ENCODE peak calls at places on chromosomes 12 and 14, in five cellular contexts. One of them, this sample, is unnamed.

GRCh38 chr14:77076118-77076631 is 21.9 kb upstream of the CIPC start:
- DNase-seq in GM23248: no peak
- DNase-seq in colonic mucosa: no peak
- DNase-seq in endothelial cell of umbilical vein: peak; percentile 89
- DNase-seq in fibroblast of mammary gland: peak; percentile 75
- DNase-seq in this sample: no peak

GRCh38 chr12:82449179-82449578 is 90.8 kb downstream of the METTL25 start:
- DNase-seq in GM23248: peak; percentile 28
- DNase-seq in endothelial cell of umbilical vein: peak; percentile 44
- DNase-seq in colonic mucosa: no peak
- DNase-seq in fibroblast of mammary gland: peak; percentile 21
- DNase-seq in this sample: no peak

GRCh38 chr14:24692382-24693352 is 58.7 kb upstream of the GZMB start:
- DNase-seq in colonic mucosa: no peak
- DNase-seq in GM23248: no peak
- DNase-seq in endothelial cell of umbilical vein: no peak
- DNase-seq in fibroblast of mammary gland: no peak
- DNase-seq in this sample: peak; percentile 22

GRCh38 chr12:92955997-92956663 is 27.0 kb upstream of the EEA1 start:
- DNase-seq in endothelial cell of umbilical vein: peak; percentile 80
- DNase-seq in colonic mucosa: no peak
- DNase-seq in GM23248: peak; percentile 82
- DNase-seq in fibroblast of mammary gland: peak; percentile 92
- DNase-seq in this sample: no peak

GRCh38 chr12:10362325-10362724 is 27.5 kb downstream of the KLRK1 start:
- DNase-seq in fibroblast of mammary gland: no peak
- DNase-seq in endothelial cell of umbilical vein: no peak
- DNase-seq in colonic mucosa: no peak
- DNase-seq in GM23248: no peak
- DNase-seq in this sample: no peak

GRCh38 chr14:89767861-89768268 is 186.7 kb downstream of the EFCAB11 start:
- DNase-seq in GM23248: peak; percentile 76
- DNase-seq in fibroblast of mammary gland: peak; percentile 70
- DNase-seq in endothelial cell of umbilical vein: peak; percentile 44
- DNase-seq in colonic mucosa: peak; percentile 48
- DNase-seq in this sample: peak; percentile 29

GRCh38 chr12:82673698-82674097 is 13.0 kb upstream of the TMTC2 start:
- DNase-seq in endothelial cell of umbilical vein: no peak
- DNase-seq in GM23248: no peak
- DNase-seq in colonic mucosa: no peak
- DNase-seq in fibroblast of mammary gland: no peak
- DNase-seq in this sample: no peak

GRCh38 chr12:105995986-105996385 is 142.8 kb downstream of the NUAK1 start:
- DNase-seq in fibroblast of mammary gland: no peak
- DNase-seq in colonic mucosa: no peak
- DNase-seq in GM23248: peak; percentile 9
- DNase-seq in endothelial cell of umbilical vein: no peak
- DNase-seq in this sample: no peak

GRCh38 chr12:30582943-30583342 is 112.7 kb downstream of the IPO8 start:
- DNase-seq in fibroblast of mammary gland: no peak
- DNase-seq in colonic mucosa: no peak
- DNase-seq in endothelial cell of umbilical vein: no peak
- DNase-seq in GM23248: peak; percentile 11
- DNase-seq in this sample: no peak

GRCh38 chr12:115030017-115030416 is 346.0 kb upstream of the TBX3 start:
- DNase-seq in endothelial cell of umbilical vein: no peak
- DNase-seq in GM23248: no peak
- DNase-seq in colonic mucosa: no peak
- DNase-seq in fibroblast of mammary gland: no peak
- DNase-seq in this sample: no peak

GRCh38 chr14:105974902-105975301 is 448.5 kb downstream of the TMEM121 start:
- DNase-seq in colonic mucosa: no peak
- DNase-seq in endothelial cell of umbilical vein: no peak
- DNase-seq in GM23248: no peak
- DNase-seq in fibroblast of mammary gland: no peak
- DNase-seq in this sample: peak; percentile 46

GRCh38 chr12:50425859-50426258 is 25.2 kb downstream of the LARP4 start:
- DNase-seq in colonic mucosa: no peak
- DNase-seq in GM23248: no peak
- DNase-seq in fibroblast of mammary gland: no peak
- DNase-seq in endothelial cell of umbilical vein: no peak
- DNase-seq in this sample: no peak

GRCh38 chr14:100076133-100076532 is 10.9 kb downstream of the EVL start:
- DNase-seq in colonic mucosa: no peak
- DNase-seq in fibroblast of mammary gland: peak; percentile 57
- DNase-seq in GM23248: peak; percentile 51
- DNase-seq in endothelial cell of umbilical vein: no peak
- DNase-seq in this sample: no peak

GRCh38 chr12:120851939-120852338 is 52.2 kb downstream of the SPPL3 start:
- DNase-seq in GM23248: no peak
- DNase-seq in endothelial cell of umbilical vein: no peak
- DNase-seq in colonic mucosa: no peak
- DNase-seq in fibroblast of mammary gland: no peak
- DNase-seq in this sample: no peak

GRCh38 chr14:91904956-91905645 is 37.8 kb upstream of the TC2N start:
- DNase-seq in GM23248: no peak
- DNase-seq in colonic mucosa: no peak
- DNase-seq in fibroblast of mammary gland: no peak
- DNase-seq in endothelial cell of umbilical vein: no peak
- DNase-seq in this sample: no peak

DNA sequence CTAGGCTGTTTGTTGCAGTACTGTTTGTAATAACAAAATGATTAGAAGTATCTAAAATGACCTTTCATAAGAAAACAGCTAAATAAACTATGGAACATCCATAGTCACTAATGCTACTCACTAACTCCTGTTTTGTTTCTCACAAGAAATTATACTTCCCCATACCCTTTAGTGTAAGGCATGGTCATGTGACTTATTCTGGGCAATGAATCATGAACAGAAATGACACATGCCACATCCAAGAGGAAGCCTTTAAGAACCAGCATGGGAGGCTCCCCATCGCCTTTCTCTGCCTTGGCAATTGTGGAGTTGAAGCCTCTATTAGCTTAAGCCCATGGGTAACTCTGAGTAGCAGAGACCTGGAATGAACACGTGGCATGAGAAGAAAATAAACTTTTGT is 49.3 kb downstream of the KSR2 start:
- DNase-seq in GM23248: no peak
- DNase-seq in endothelial cell of umbilical vein: no peak
- DNase-seq in colonic mucosa: no peak
- DNase-seq in fibroblast of mammary gland: no peak
- DNase-seq in this sample: no peak
- H3K4me3 ChIP-seq in GM23248: no peak overlapping the region
- H3K4me3 ChIP-seq in endothelial cell of umbilical vein: no peak overlapping the region
- H3K4me3 ChIP-seq in colonic mucosa: no peak overlapping the region
- H3K4me3 ChIP-seq in fibroblast of mammary gland: no peak overlapping the region
- H3K4me3 ChIP-seq in this sample: no peak overlapping the region

GRCh38 chr14:61662001-61662400 is 33.3 kb upstream of the HIF1A start:
- DNase-seq in fibroblast of mammary gland: no peak
- DNase-seq in endothelial cell of umbilical vein: peak; percentile 43
- DNase-seq in GM23248: peak; percentile 31
- DNase-seq in colonic mucosa: no peak
- DNase-seq in this sample: no peak
- H3K4me3 ChIP-seq in fibroblast of mammary gland: no peak overlapping the region
- H3K4me3 ChIP-seq in endothelial cell of umbilical vein: no peak overlapping the region
- H3K4me3 ChIP-seq in GM23248: peak overlapping the region; percentile 45
- H3K4me3 ChIP-seq in colonic mucosa: no peak overlapping the region
- H3K4me3 ChIP-seq in this sample: no peak overlapping the region

GRCh38 chr14:68816943-68817430 is 24.1 kb upstream of the ZFP36L1 start:
- DNase-seq in endothelial cell of umbilical vein: no peak
- DNase-seq in GM23248: no peak
- DNase-seq in fibroblast of mammary gland: no peak
- DNase-seq in colonic mucosa: no peak
- DNase-seq in this sample: no peak
- H3K4me3 ChIP-seq in endothelial cell of umbilical vein: no peak overlapping the region
- H3K4me3 ChIP-seq in GM23248: peak overlapping the region; percentile 72
- H3K4me3 ChIP-seq in fibroblast of mammary gland: no peak overlapping the region
- H3K4me3 ChIP-seq in colonic mucosa: no peak overlapping the region
- H3K4me3 ChIP-seq in this sample: peak overlapping the region; percentile 45

GRCh38 chr12:112234303-112234702 is 108.9 kb downstream of the TRAFD1 start:
- DNase-seq in endothelial cell of umbilical vein: no peak
- DNase-seq in fibroblast of mammary gland: no peak
- DNase-seq in colonic mucosa: no peak
- DNase-seq in GM23248: no peak
- DNase-seq in this sample: no peak

GRCh38 chr12:112226768-112227167 is 101.4 kb downstream of the TRAFD1 start:
- DNase-seq in endothelial cell of umbilical vein: no peak
- DNase-seq in fibroblast of mammary gland: no peak
- DNase-seq in GM23248: no peak
- DNase-seq in colonic mucosa: no peak
- DNase-seq in this sample: no peak

GRCh38 chr12:112233242-112233641 is 107.9 kb downstream of the TRAFD1 start:
- DNase-seq in GM23248: no peak
- DNase-seq in colonic mucosa: no peak
- DNase-seq in fibroblast of mammary gland: no peak
- DNase-seq in endothelial cell of umbilical vein: no peak
- DNase-seq in this sample: no peak

DNA sequence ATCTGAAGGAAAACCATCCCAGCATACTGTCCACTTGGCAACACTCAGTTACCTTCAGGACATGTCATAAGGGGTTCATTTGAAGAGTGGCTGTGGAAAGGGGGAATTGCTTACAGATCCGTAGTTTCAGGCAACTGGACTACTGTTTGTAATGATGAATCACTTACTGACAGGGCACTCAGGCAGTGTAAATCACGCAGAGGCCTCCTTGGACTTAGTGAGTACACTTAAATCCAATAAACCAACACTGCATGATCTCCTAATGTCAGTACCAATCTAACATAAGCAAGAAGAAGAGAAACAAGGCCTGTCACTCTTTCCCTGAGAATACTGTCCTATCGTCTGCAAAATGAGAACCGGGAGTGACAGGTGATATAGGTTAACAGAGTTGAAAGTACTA is 104.8 kb downstream of the TRAFD1 start:
- DNase-seq in endothelial cell of umbilical vein: no peak
- DNase-seq in fibroblast of mammary gland: no peak
- DNase-seq in GM23248: no peak
- DNase-seq in colonic mucosa: no peak
- DNase-seq in this sample: no peak
- H3K4me3 ChIP-seq in endothelial cell of umbilical vein: no peak overlapping the region
- H3K4me3 ChIP-seq in fibroblast of mammary gland: no peak overlapping the region
- H3K4me3 ChIP-seq in GM23248: no peak overlapping the region
- H3K4me3 ChIP-seq in colonic mucosa: no peak overlapping the region
- H3K4me3 ChIP-seq in this sample: no peak overlapping the region

This sample was measured in effector memory CD4-positive, alpha-beta T cell.